ENCODE peak calls at places on chromosomes 1 and 21, in nine cellular contexts. One of them, this sample, is unnamed. For H3K27me3, the result is how much of the 10 kb centered on the place peaks cover.

GRCh38 chr1:14167889-14168288 is 430.6 kb upstream of the KAZN start:
- DNase-seq in upper lobe of right lung: no peak
- DNase-seq in dorsolateral prefrontal cortex: no peak
- DNase-seq in naive thymus-derived CD4-positive, alpha-beta T cell: no peak
- DNase-seq in IMR-90: no peak
- DNase-seq in brain microvascular endothelial cell: no peak
- DNase-seq in CD8-positive, alpha-beta T cell: no peak
- DNase-seq in CD8-positive, alpha-beta memory T cell: no peak
- DNase-seq in endodermal cell: no peak
- DNase-seq in this sample: no peak

GRCh38 chr1:197526736-197527371 is 248.4 kb downstream of the DENND1B start:
- DNase-seq in CD8-positive, alpha-beta memory T cell: peak
- DNase-seq in upper lobe of right lung: no peak
- DNase-seq in naive thymus-derived CD4-positive, alpha-beta T cell: peak
- DNase-seq in IMR-90: peak
- DNase-seq in brain microvascular endothelial cell: no peak
- DNase-seq in dorsolateral prefrontal cortex: no peak
- DNase-seq in endodermal cell: no peak
- DNase-seq in CD8-positive, alpha-beta T cell: no peak
- DNase-seq in this sample: no peak

GRCh38 chr1:76611782-76612445 is 255.4 kb upstream of the ST6GALNAC5 start:
- DNase-seq in CD8-positive, alpha-beta memory T cell: no peak
- DNase-seq in CD8-positive, alpha-beta T cell: no peak
- DNase-seq in dorsolateral prefrontal cortex: no peak
- DNase-seq in naive thymus-derived CD4-positive, alpha-beta T cell: no peak
- DNase-seq in upper lobe of right lung: no peak
- DNase-seq in brain microvascular endothelial cell: no peak
- DNase-seq in IMR-90: no peak
- DNase-seq in endodermal cell: no peak
- DNase-seq in this sample: no peak

GRCh38 chr1:246425139-246425794 is 81.8 kb downstream of the SMYD3 start:
- DNase-seq in CD8-positive, alpha-beta memory T cell: no peak
- DNase-seq in naive thymus-derived CD4-positive, alpha-beta T cell: no peak
- DNase-seq in endodermal cell: no peak
- DNase-seq in IMR-90: no peak
- DNase-seq in upper lobe of right lung: no peak
- DNase-seq in brain microvascular endothelial cell: no peak
- DNase-seq in dorsolateral prefrontal cortex: no peak
- DNase-seq in CD8-positive, alpha-beta T cell: no peak
- DNase-seq in this sample: no peak

GRCh38 chr21:16181024-16181423 is 451.2 kb downstream of the USP25 start:
- DNase-seq in endodermal cell: no peak
- DNase-seq in CD8-positive, alpha-beta T cell: no peak
- DNase-seq in CD8-positive, alpha-beta memory T cell: no peak
- DNase-seq in IMR-90: no peak
- DNase-seq in naive thymus-derived CD4-positive, alpha-beta T cell: no peak
- DNase-seq in dorsolateral prefrontal cortex: no peak
- DNase-seq in brain microvascular endothelial cell: peak
- DNase-seq in upper lobe of right lung: no peak
- DNase-seq in this sample: no peak

GRCh38 chr1:178954291-178954690 is 71.4 kb upstream of the FAM20B start:
- DNase-seq in naive thymus-derived CD4-positive, alpha-beta T cell: no peak
- DNase-seq in endodermal cell: no peak
- DNase-seq in brain microvascular endothelial cell: no peak
- DNase-seq in CD8-positive, alpha-beta T cell: no peak
- DNase-seq in dorsolateral prefrontal cortex: no peak
- DNase-seq in upper lobe of right lung: no peak
- DNase-seq in IMR-90: no peak
- DNase-seq in CD8-positive, alpha-beta memory T cell: no peak
- DNase-seq in this sample: no peak

GRCh38 chr1:100130552-100131077 is 2.1 kb downstream of the SASS6 start:
- DNase-seq in brain microvascular endothelial cell: no peak
- DNase-seq in dorsolateral prefrontal cortex: no peak
- DNase-seq in CD8-positive, alpha-beta memory T cell: no peak
- DNase-seq in naive thymus-derived CD4-positive, alpha-beta T cell: no peak
- DNase-seq in CD8-positive, alpha-beta T cell: no peak
- DNase-seq in IMR-90: peak
- DNase-seq in upper lobe of right lung: no peak
- DNase-seq in endodermal cell: no peak
- DNase-seq in this sample: no peak

GRCh38 chr21:37412603-37413360 is 46.2 kb downstream of the DYRK1A start:
- DNase-seq in upper lobe of right lung: no peak
- DNase-seq in brain microvascular endothelial cell: no peak
- DNase-seq in CD8-positive, alpha-beta memory T cell: no peak
- DNase-seq in naive thymus-derived CD4-positive, alpha-beta T cell: no peak
- DNase-seq in CD8-positive, alpha-beta T cell: no peak
- DNase-seq in IMR-90: peak
- DNase-seq in endodermal cell: no peak
- DNase-seq in dorsolateral prefrontal cortex: no peak
- DNase-seq in this sample: no peak

GRCh38 chr1:229064320-229064908 is 206.5 kb upstream of the RAB4A start:
- DNase-seq in upper lobe of right lung: no peak
- DNase-seq in brain microvascular endothelial cell: no peak
- DNase-seq in endodermal cell: no peak
- DNase-seq in naive thymus-derived CD4-positive, alpha-beta T cell: no peak
- DNase-seq in CD8-positive, alpha-beta T cell: no peak
- DNase-seq in dorsolateral prefrontal cortex: no peak
- DNase-seq in CD8-positive, alpha-beta memory T cell: no peak
- DNase-seq in IMR-90: no peak
- DNase-seq in this sample: no peak

GRCh38 chr1:21874778-21875547 is 62.1 kb downstream of the HSPG2 start:
- DNase-seq in endodermal cell: no peak
- DNase-seq in CD8-positive, alpha-beta T cell: no peak
- DNase-seq in CD8-positive, alpha-beta memory T cell: no peak
- DNase-seq in IMR-90: no peak
- DNase-seq in dorsolateral prefrontal cortex: no peak
- DNase-seq in upper lobe of right lung: no peak
- DNase-seq in brain microvascular endothelial cell: no peak
- DNase-seq in naive thymus-derived CD4-positive, alpha-beta T cell: no peak
- DNase-seq in this sample: no peak

GRCh38 chr1:6891781-6892579 is 106.7 kb downstream of the CAMTA1 start:
- DNase-seq in CD8-positive, alpha-beta T cell: no peak
- DNase-seq in IMR-90: no peak
- DNase-seq in naive thymus-derived CD4-positive, alpha-beta T cell: no peak
- DNase-seq in CD8-positive, alpha-beta memory T cell: no peak
- DNase-seq in dorsolateral prefrontal cortex: no peak
- DNase-seq in brain microvascular endothelial cell: peak
- DNase-seq in upper lobe of right lung: no peak
- DNase-seq in endodermal cell: no peak
- DNase-seq in this sample: no peak

GRCh38 chr21:43910460-43910859 is 45.4 kb downstream of the AGPAT3 start:
- DNase-seq in CD8-positive, alpha-beta T cell: no peak
- DNase-seq in dorsolateral prefrontal cortex: no peak
- DNase-seq in CD8-positive, alpha-beta memory T cell: no peak
- DNase-seq in endodermal cell: no peak
- DNase-seq in IMR-90: no peak
- DNase-seq in naive thymus-derived CD4-positive, alpha-beta T cell: no peak
- DNase-seq in brain microvascular endothelial cell: no peak
- DNase-seq in upper lobe of right lung: no peak
- DNase-seq in this sample: no peak

GRCh38 chr1:110880708-110881374 is 7.9 kb downstream of the CD53 start:
- DNase-seq in brain microvascular endothelial cell: no peak
- DNase-seq in dorsolateral prefrontal cortex: no peak
- DNase-seq in naive thymus-derived CD4-positive, alpha-beta T cell: peak
- DNase-seq in endodermal cell: no peak
- DNase-seq in CD8-positive, alpha-beta memory T cell: peak
- DNase-seq in upper lobe of right lung: no peak
- DNase-seq in CD8-positive, alpha-beta T cell: peak
- DNase-seq in IMR-90: no peak
- DNase-seq in this sample: peak

GRCh38 chr1:206687251-206687914 is 2.7 kb downstream of the MAPKAPK2 start:
- DNase-seq in CD8-positive, alpha-beta T cell: no peak
- DNase-seq in CD8-positive, alpha-beta memory T cell: no peak
- DNase-seq in naive thymus-derived CD4-positive, alpha-beta T cell: no peak
- DNase-seq in upper lobe of right lung: no peak
- DNase-seq in dorsolateral prefrontal cortex: no peak
- DNase-seq in IMR-90: no peak
- DNase-seq in brain microvascular endothelial cell: no peak
- DNase-seq in endodermal cell: no peak
- DNase-seq in this sample: no peak

GRCh38 chr1:206684478-206685255 is at the start of gene MAPKAPK2:
- DNase-seq in brain microvascular endothelial cell: no peak
- DNase-seq in endodermal cell: peak
- DNase-seq in CD8-positive, alpha-beta T cell: peak
- DNase-seq in dorsolateral prefrontal cortex: peak
- DNase-seq in IMR-90: peak
- DNase-seq in naive thymus-derived CD4-positive, alpha-beta T cell: peak
- DNase-seq in CD8-positive, alpha-beta memory T cell: peak
- DNase-seq in upper lobe of right lung: peak
- DNase-seq in this sample: peak

GRCh38 chr1:206685256-206685748 is 597 bp downstream of the MAPKAPK2 start:
- DNase-seq in IMR-90: peak
- DNase-seq in brain microvascular endothelial cell: peak
- DNase-seq in dorsolateral prefrontal cortex: no peak
- DNase-seq in naive thymus-derived CD4-positive, alpha-beta T cell: peak
- DNase-seq in endodermal cell: peak
- DNase-seq in CD8-positive, alpha-beta T cell: peak
- DNase-seq in CD8-positive, alpha-beta memory T cell: peak
- DNase-seq in upper lobe of right lung: peak
- DNase-seq in this sample: peak

GRCh38 chr1:206686486-206687249 is 2.0 kb downstream of the MAPKAPK2 start:
- DNase-seq in endodermal cell: no peak
- DNase-seq in CD8-positive, alpha-beta memory T cell: peak
- DNase-seq in IMR-90: no peak
- DNase-seq in CD8-positive, alpha-beta T cell: no peak
- DNase-seq in brain microvascular endothelial cell: no peak
- DNase-seq in naive thymus-derived CD4-positive, alpha-beta T cell: peak
- DNase-seq in upper lobe of right lung: no peak
- DNase-seq in dorsolateral prefrontal cortex: no peak
- DNase-seq in this sample: no peak

GRCh38 chr1:206685749-206686485 is 1.2 kb downstream of the MAPKAPK2 start:
- DNase-seq in CD8-positive, alpha-beta T cell: peak
- DNase-seq in upper lobe of right lung: peak
- DNase-seq in endodermal cell: peak
- DNase-seq in dorsolateral prefrontal cortex: no peak
- DNase-seq in brain microvascular endothelial cell: peak
- DNase-seq in CD8-positive, alpha-beta memory T cell: peak
- DNase-seq in naive thymus-derived CD4-positive, alpha-beta T cell: peak
- DNase-seq in IMR-90: peak
- DNase-seq in this sample: peak
- H3K4me3 ChIP-seq in CD8-positive, alpha-beta T cell: peak
- H3K4me3 ChIP-seq in upper lobe of right lung: peak
- H3K4me3 ChIP-seq in endodermal cell: peak
- H3K4me3 ChIP-seq in dorsolateral prefrontal cortex: peak
- H3K4me3 ChIP-seq in brain microvascular endothelial cell: peak
- H3K4me3 ChIP-seq in CD8-positive, alpha-beta memory T cell: peak
- H3K4me3 ChIP-seq in naive thymus-derived CD4-positive, alpha-beta T cell: peak
- H3K4me3 ChIP-seq in IMR-90: peak
- H3K4me3 ChIP-seq in this sample: peak

DNA sequence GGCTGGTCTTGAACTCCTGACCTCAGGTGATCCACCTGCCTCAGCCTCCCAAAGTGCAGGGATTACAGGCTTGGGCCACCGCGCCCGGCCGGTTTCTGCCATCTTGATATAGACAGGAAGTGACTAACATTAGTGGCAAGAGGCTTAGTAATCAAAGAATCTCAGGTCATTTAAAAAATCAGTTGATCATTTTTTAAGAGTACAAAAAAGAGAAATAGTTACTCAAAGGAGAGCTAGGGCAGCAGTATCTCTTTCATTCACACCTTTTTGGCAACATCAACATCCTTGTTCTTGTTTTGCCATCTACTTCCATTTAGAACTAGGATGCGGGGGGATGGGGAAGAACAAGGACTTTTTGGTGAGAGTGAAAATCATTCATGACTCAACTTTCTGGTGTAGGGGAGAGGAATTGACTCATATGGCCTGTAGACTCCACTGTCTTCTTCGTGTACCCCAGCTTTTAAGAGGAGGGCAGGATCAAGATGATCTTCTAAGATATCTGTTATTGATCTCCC is 8.8 kb downstream of the FCRLB start:
- DNase-seq in CD8-positive, alpha-beta memory T cell: no peak
- DNase-seq in endodermal cell: no peak
- DNase-seq in upper lobe of right lung: no peak
- DNase-seq in CD8-positive, alpha-beta T cell: no peak
- DNase-seq in naive thymus-derived CD4-positive, alpha-beta T cell: no peak
- DNase-seq in IMR-90: peak
- DNase-seq in dorsolateral prefrontal cortex: no peak
- DNase-seq in brain microvascular endothelial cell: peak
- DNase-seq in this sample: no peak
- H3K27ac ChIP-seq in CD8-positive, alpha-beta memory T cell: no peak
- H3K27ac ChIP-seq in endodermal cell: no peak
- H3K27ac ChIP-seq in upper lobe of right lung: no peak
- H3K27ac ChIP-seq in CD8-positive, alpha-beta T cell: no peak
- H3K27ac ChIP-seq in naive thymus-derived CD4-positive, alpha-beta T cell: no peak
- H3K27ac ChIP-seq in IMR-90: no peak
- H3K27ac ChIP-seq in dorsolateral prefrontal cortex: no peak
- H3K27ac ChIP-seq in brain microvascular endothelial cell: peak
- H3K27ac ChIP-seq in this sample: no peak

DNA sequence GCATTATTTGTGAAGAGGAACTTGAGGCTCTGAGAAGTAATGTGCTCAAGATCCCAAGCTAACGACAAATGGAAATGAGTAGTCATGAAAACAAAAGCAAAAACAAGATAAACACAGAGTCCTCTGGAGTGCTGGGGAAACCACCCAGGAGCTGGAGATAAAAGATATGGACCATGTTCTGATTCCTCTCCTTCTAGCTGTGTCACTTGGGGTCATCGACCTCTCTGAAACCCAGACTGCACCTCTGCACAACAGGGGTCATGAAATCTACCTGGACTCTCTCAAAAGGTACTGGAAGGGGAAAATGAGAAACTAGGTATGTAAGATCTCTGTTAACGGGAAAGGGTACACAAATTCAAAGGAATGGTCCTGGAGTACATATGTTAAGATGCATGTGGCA is 6.5 kb downstream of the PGLYRP4 start:
- DNase-seq in endodermal cell: peak
- DNase-seq in dorsolateral prefrontal cortex: no peak
- DNase-seq in brain microvascular endothelial cell: no peak
- DNase-seq in upper lobe of right lung: no peak
- DNase-seq in CD8-positive, alpha-beta memory T cell: no peak
- DNase-seq in naive thymus-derived CD4-positive, alpha-beta T cell: no peak
- DNase-seq in IMR-90: no peak
- DNase-seq in CD8-positive, alpha-beta T cell: no peak
- DNase-seq in this sample: no peak
- H3K27me3 ChIP-seq in endodermal cell: under half
- H3K27me3 ChIP-seq in dorsolateral prefrontal cortex: under half
- H3K27me3 ChIP-seq in brain microvascular endothelial cell: under half
- H3K27me3 ChIP-seq in upper lobe of right lung: under half
- H3K27me3 ChIP-seq in CD8-positive, alpha-beta memory T cell: under half
- H3K27me3 ChIP-seq in naive thymus-derived CD4-positive, alpha-beta T cell: under half
- H3K27me3 ChIP-seq in IMR-90: under half
- H3K27me3 ChIP-seq in CD8-positive, alpha-beta T cell: under half
- H3K27me3 ChIP-seq in this sample: under half

DNA sequence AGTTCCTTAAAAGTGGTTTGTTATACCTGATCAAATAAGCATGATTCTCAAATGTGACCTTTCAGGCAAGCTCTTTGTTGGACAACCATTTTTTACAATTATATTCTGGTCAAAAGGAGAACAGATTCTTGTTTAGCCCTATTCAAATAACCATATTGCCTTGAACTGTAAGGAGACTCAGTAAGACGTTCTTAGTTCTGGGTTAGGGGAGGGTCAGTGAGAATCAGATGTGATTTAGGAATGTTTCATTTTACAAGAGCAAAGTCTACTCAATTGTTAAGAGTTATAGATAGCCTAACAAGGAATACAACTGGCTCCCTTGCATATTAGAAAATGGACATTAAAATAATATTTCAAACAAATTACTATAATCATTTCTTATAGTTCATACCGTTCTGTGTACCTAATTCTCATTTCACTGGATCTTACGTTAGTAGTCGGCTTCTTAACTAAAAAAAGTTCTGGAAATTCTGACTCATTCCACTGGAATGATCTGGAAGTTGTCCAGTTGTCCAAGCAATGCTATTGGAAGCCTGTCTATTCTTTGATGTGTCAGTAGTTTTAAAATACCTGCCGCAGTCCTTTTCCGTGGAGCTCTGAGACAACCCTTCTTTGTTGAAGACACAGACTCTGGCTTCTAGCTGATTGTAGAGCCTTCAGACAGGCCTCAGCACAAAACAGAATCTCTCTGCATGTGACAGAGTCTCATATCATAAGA is 88.8 kb downstream of the MAST2 start:
- DNase-seq in upper lobe of right lung: no peak
- DNase-seq in CD8-positive, alpha-beta T cell: no peak
- DNase-seq in naive thymus-derived CD4-positive, alpha-beta T cell: no peak
- DNase-seq in CD8-positive, alpha-beta memory T cell: no peak
- DNase-seq in IMR-90: peak
- DNase-seq in endodermal cell: no peak
- DNase-seq in brain microvascular endothelial cell: peak
- DNase-seq in dorsolateral prefrontal cortex: no peak
- DNase-seq in this sample: no peak
- H3K4me3 ChIP-seq in upper lobe of right lung: peak
- H3K4me3 ChIP-seq in CD8-positive, alpha-beta T cell: no peak
- H3K4me3 ChIP-seq in naive thymus-derived CD4-positive, alpha-beta T cell: no peak
- H3K4me3 ChIP-seq in CD8-positive, alpha-beta memory T cell: no peak
- H3K4me3 ChIP-seq in IMR-90: no peak
- H3K4me3 ChIP-seq in endodermal cell: no peak
- H3K4me3 ChIP-seq in brain microvascular endothelial cell: no peak
- H3K4me3 ChIP-seq in dorsolateral prefrontal cortex: no peak
- H3K4me3 ChIP-seq in this sample: no peak

This sample was measured in effector memory CD4-positive, alpha-beta T cell.